ENCODE peak calls at places on chromosome 11, in nine cellular contexts. One of them, this sample, is unnamed.

GRCh38 chr11:17613428-17613962 is 66.4 kb downstream of the OTOG start:
- DNase-seq in non-pigmented ciliary epithelial cell: no peak
- DNase-seq in activated T-cell treated with anti-CD3 and anti-CD28 coated beads for 1 hour: no peak
- DNase-seq in stimulated activated CD4-positive, alpha-beta T cell treated with anti-CD3 and anti-CD28 coated beads, Interleukin-2, amount 100 ng/mL, for 48 hours: no peak
- DNase-seq in fibroblast of mammary gland: no peak
- DNase-seq in mammary epithelial cell: no peak
- DNase-seq in H54: no peak
- DNase-seq in cerebellar nuclear complex: no peak
- DNase-seq in CD8-positive, alpha-beta T cell: no peak
- DNase-seq in this sample: no peak

GRCh38 chr11:110525883-110526282 is 96.1 kb downstream of the FDX1 start:
- DNase-seq in mammary epithelial cell: peak; percentile 97
- DNase-seq in activated T-cell treated with anti-CD3 and anti-CD28 coated beads for 1 hour: no peak
- DNase-seq in H54: no peak
- DNase-seq in cerebellar nuclear complex: no peak
- DNase-seq in stimulated activated CD4-positive, alpha-beta T cell treated with anti-CD3 and anti-CD28 coated beads, Interleukin-2, amount 100 ng/mL, for 48 hours: no peak
- DNase-seq in non-pigmented ciliary epithelial cell: no peak
- DNase-seq in CD8-positive, alpha-beta T cell: no peak
- DNase-seq in fibroblast of mammary gland: peak; percentile 95
- DNase-seq in this sample: no peak

GRCh38 chr11:22340803-22341581 is 2.8 kb downstream of the SLC17A6 start:
- DNase-seq in CD8-positive, alpha-beta T cell: no peak
- DNase-seq in fibroblast of mammary gland: no peak
- DNase-seq in non-pigmented ciliary epithelial cell: no peak
- DNase-seq in activated T-cell treated with anti-CD3 and anti-CD28 coated beads for 1 hour: no peak
- DNase-seq in stimulated activated CD4-positive, alpha-beta T cell treated with anti-CD3 and anti-CD28 coated beads, Interleukin-2, amount 100 ng/mL, for 48 hours: no peak
- DNase-seq in cerebellar nuclear complex: no peak
- DNase-seq in mammary epithelial cell: no peak
- DNase-seq in H54: no peak
- DNase-seq in this sample: no peak

GRCh38 chr11:130830563-130830950 is 85.7 kb downstream of the SNX19 start:
- DNase-seq in cerebellar nuclear complex: no peak
- DNase-seq in activated T-cell treated with anti-CD3 and anti-CD28 coated beads for 1 hour: no peak
- DNase-seq in CD8-positive, alpha-beta T cell: no peak
- DNase-seq in non-pigmented ciliary epithelial cell: no peak
- DNase-seq in mammary epithelial cell: no peak
- DNase-seq in stimulated activated CD4-positive, alpha-beta T cell treated with anti-CD3 and anti-CD28 coated beads, Interleukin-2, amount 100 ng/mL, for 48 hours: no peak
- DNase-seq in fibroblast of mammary gland: no peak
- DNase-seq in H54: no peak
- DNase-seq in this sample: no peak

GRCh38 chr11:22169833-22170232 is 23.1 kb upstream of the ANO5 start:
- DNase-seq in stimulated activated CD4-positive, alpha-beta T cell treated with anti-CD3 and anti-CD28 coated beads, Interleukin-2, amount 100 ng/mL, for 48 hours: no peak
- DNase-seq in CD8-positive, alpha-beta T cell: no peak
- DNase-seq in fibroblast of mammary gland: no peak
- DNase-seq in non-pigmented ciliary epithelial cell: no peak
- DNase-seq in activated T-cell treated with anti-CD3 and anti-CD28 coated beads for 1 hour: no peak
- DNase-seq in cerebellar nuclear complex: no peak
- DNase-seq in H54: no peak
- DNase-seq in mammary epithelial cell: no peak
- DNase-seq in this sample: no peak

GRCh38 chr11:9219572-9219971 is 45.6 kb downstream of the DENND5A start:
- DNase-seq in mammary epithelial cell: peak; percentile 41
- DNase-seq in stimulated activated CD4-positive, alpha-beta T cell treated with anti-CD3 and anti-CD28 coated beads, Interleukin-2, amount 100 ng/mL, for 48 hours: no peak
- DNase-seq in cerebellar nuclear complex: no peak
- DNase-seq in non-pigmented ciliary epithelial cell: peak; percentile 27
- DNase-seq in fibroblast of mammary gland: peak; percentile 80
- DNase-seq in CD8-positive, alpha-beta T cell: no peak
- DNase-seq in activated T-cell treated with anti-CD3 and anti-CD28 coated beads for 1 hour: no peak
- DNase-seq in H54: no peak
- DNase-seq in this sample: no peak

GRCh38 chr11:67267188-67268035 is 1.1 kb downstream of the GRK2 start:
- DNase-seq in CD8-positive, alpha-beta T cell: peak; percentile 34
- DNase-seq in activated T-cell treated with anti-CD3 and anti-CD28 coated beads for 1 hour: no peak
- DNase-seq in cerebellar nuclear complex: no peak
- DNase-seq in fibroblast of mammary gland: no peak
- DNase-seq in stimulated activated CD4-positive, alpha-beta T cell treated with anti-CD3 and anti-CD28 coated beads, Interleukin-2, amount 100 ng/mL, for 48 hours: no peak
- DNase-seq in H54: no peak
- DNase-seq in non-pigmented ciliary epithelial cell: no peak
- DNase-seq in mammary epithelial cell: peak; percentile 59
- DNase-seq in this sample: no peak

GRCh38 chr11:113462830-113463229 is 12.4 kb downstream of the DRD2 start:
- DNase-seq in activated T-cell treated with anti-CD3 and anti-CD28 coated beads for 1 hour: no peak
- DNase-seq in stimulated activated CD4-positive, alpha-beta T cell treated with anti-CD3 and anti-CD28 coated beads, Interleukin-2, amount 100 ng/mL, for 48 hours: no peak
- DNase-seq in H54: no peak
- DNase-seq in CD8-positive, alpha-beta T cell: no peak
- DNase-seq in cerebellar nuclear complex: no peak
- DNase-seq in mammary epithelial cell: no peak
- DNase-seq in fibroblast of mammary gland: no peak
- DNase-seq in non-pigmented ciliary epithelial cell: no peak
- DNase-seq in this sample: no peak

GRCh38 chr11:28228196-28228595 is 120.0 kb downstream of the METTL15 start:
- DNase-seq in H54: no peak
- DNase-seq in activated T-cell treated with anti-CD3 and anti-CD28 coated beads for 1 hour: no peak
- DNase-seq in stimulated activated CD4-positive, alpha-beta T cell treated with anti-CD3 and anti-CD28 coated beads, Interleukin-2, amount 100 ng/mL, for 48 hours: no peak
- DNase-seq in cerebellar nuclear complex: no peak
- DNase-seq in CD8-positive, alpha-beta T cell: no peak
- DNase-seq in mammary epithelial cell: peak; percentile 10
- DNase-seq in non-pigmented ciliary epithelial cell: no peak
- DNase-seq in fibroblast of mammary gland: peak; percentile 19
- DNase-seq in this sample: peak; percentile 72